ENCODE peak calls at places on chromosomes 13 and 19, in nine cellular contexts. O is CD8-positive, alpha-beta memory T cell; U is dorsolateral prefrontal cortex; R is CD4-positive, CD25-positive, alpha-beta regulatory T cell; M is heart right ventricle; E is naive thymus-derived CD4-positive, alpha-beta T cell; D is hepatocyte; C is cardiac muscle cell; Y is left ventricle myocardium inferior. W is an unnamed sample.

GRCh38 chr19:2700660-2701360 is 1.7 kb downstream of the GNG7 start:
- DNase-seq in O (peak; percentile 37), U (no peak), R (no peak), M (no peak), E (no peak), D (no peak), C (no peak), Y (no peak), W (no peak)

GRCh38 chr19:45621976-45622503 is 17.2 kb downstream of the EML2 start:
- DNase-seq in O (no peak), U (no peak), R (no peak), M (no peak), E (no peak), D (no peak), C (no peak), Y (no peak), W (no peak)

GRCh38 chr13:111005808-111006494 is 91.1 kb upstream of the ANKRD10 start:
- DNase-seq in O (no peak), U (no peak), R (no peak), M (peak; percentile 63), E (no peak), D (no peak), C (peak; percentile 57), Y (peak; percentile 70), W (no peak)

GRCh38 chr19:18514800-18515682 is 6.8 kb downstream of the ELL start:
- DNase-seq in O (peak; percentile 74), U (no peak), R (no peak), M (peak; percentile 48), E (no peak), D (peak; percentile 92), C (peak; percentile 87), Y (peak; percentile 51), W (peak; percentile 65)

GRCh38 chr13:44013666-44014291 is 134.1 kb downstream of the LACC1 start:
- DNase-seq in O (no peak), U (no peak), R (no peak), M (no peak), E (no peak), D (peak; percentile 43), C (peak; percentile 50), Y (no peak), W (no peak)

GRCh38 chr19:11202488-11203193 is 5.3 kb upstream of the KANK2 start:
- DNase-seq in O (no peak), U (no peak), R (no peak), M (no peak), E (no peak), D (no peak), C (no peak), Y (no peak), W (no peak)

GRCh38 chr19:10764340-10764894 is 46.5 kb downstream of the DNM2 start:
- DNase-seq in O (no peak), U (no peak), R (no peak), M (no peak), E (no peak), D (peak; percentile 60), C (no peak), Y (no peak), W (no peak)

GRCh38 chr19:4678881-4679379 is 8.8 kb upstream of the MYDGF start:
- DNase-seq in O (no peak), U (no peak), R (no peak), M (no peak), E (no peak), D (no peak), C (no peak), Y (no peak), W (no peak)

GRCh38 chr19:13154911-13155471 is 4.8 kb downstream of the IER2 start:
- DNase-seq in O (peak; percentile 86), U (no peak), R (peak; percentile 80), M (no peak), E (peak; percentile 62), D (peak; percentile 92), C (peak; percentile 79), Y (peak; percentile 54), W (peak; percentile 76)

GRCh38 chr13:20608438-20609020 is 41.6 kb downstream of the IFT88 start:
- DNase-seq in O (no peak), U (peak; percentile 40), R (no peak), M (no peak), E (no peak), D (no peak), C (peak; percentile 17), Y (no peak), W (no peak)

GRCh38 chr19:4007021-4007835 is at the start of gene PIAS4:
- DNase-seq in O (peak; percentile 97), U (peak; percentile 89), R (peak; percentile 97), M (peak; percentile 97), E (peak; percentile 94), D (peak; percentile 100), C (peak; percentile 96), Y (peak; percentile 96), W (peak; percentile 91)

GRCh38 chr19:16198363-16198636 is 589 bp downstream of the AP1M1 start:
- DNase-seq in O (no peak), U (no peak), R (no peak), M (no peak), E (no peak), D (peak; percentile 50), C (no peak), Y (no peak), W (no peak)

GRCh38 chr19:49809155-49809986 is 3.7 kb downstream of the FUZ start:
- DNase-seq in O (peak; percentile 68), U (peak; percentile 44), R (peak; percentile 59), M (peak; percentile 75), E (no peak), D (peak; percentile 67), C (no peak), Y (peak; percentile 70), W (peak; percentile 32)

GRCh38 chr19:12126707-12127106 is 13.4 kb downstream of the ZNF20 start:
- DNase-seq in O (no peak), U (no peak), R (no peak), M (no peak), E (no peak), D (no peak), C (peak; percentile 20), Y (no peak), W (no peak)

GRCh38 chr19:32101206-32101605 is 244.2 kb upstream of the ZNF507 start:
- DNase-seq in O (no peak), U (no peak), R (no peak), M (no peak), E (no peak), D (no peak), C (no peak), Y (no peak), W (no peak)

GRCh38 chr19:15441317-15441716 is 8.4 kb downstream of the WIZ start:
- DNase-seq in O (no peak), U (no peak), R (no peak), M (no peak), E (no peak), D (no peak), C (no peak), Y (no peak), W (no peak)

GRCh38 chr19:32397736-32398135 is 7.8 kb upstream of the DPY19L3 start:
- DNase-seq in O (no peak), U (no peak), R (no peak), M (no peak), E (no peak), D (peak; percentile 49), C (peak; percentile 78), Y (no peak), W (no peak)

GRCh38 chr13:77930430-77930829 is 11.8 kb upstream of the EDNRB start:
- DNase-seq in O (no peak), U (no peak), R (no peak), M (no peak), E (no peak), D (no peak), C (no peak), Y (no peak), W (no peak)

GRCh38 chr19:18946918-18947317 is 5.9 kb upstream of the HOMER3 start:
- DNase-seq in O (no peak), U (no peak), R (peak; percentile 24), M (no peak), E (no peak), D (no peak), C (no peak), Y (no peak), W (no peak)

DNA sequence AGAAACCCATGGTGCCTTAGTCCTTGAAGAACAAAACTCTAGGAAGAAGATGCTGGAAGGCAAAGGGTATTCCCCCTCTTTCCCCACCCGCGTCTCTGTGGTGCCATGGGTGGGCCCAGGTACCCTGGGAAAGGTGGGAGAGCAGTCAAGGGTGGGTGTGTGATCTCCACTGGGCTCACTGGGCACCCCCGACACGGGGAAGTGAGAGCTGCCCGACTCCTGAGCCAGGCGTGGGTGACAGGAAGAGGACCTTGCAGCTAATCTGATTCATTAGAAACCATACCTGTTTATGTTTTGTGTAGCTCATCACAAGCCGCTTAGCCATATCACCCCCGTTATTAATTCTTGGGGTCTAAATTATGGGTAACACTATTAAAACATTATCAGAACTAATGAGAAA is 77.5 kb downstream of the ZIC5 start:
- DNase-seq in O (no peak), U (no peak), R (no peak), M (no peak), E (no peak), D (no peak), C (no peak), Y (no peak), W (no peak)
- H3K27me3 ChIP-seq in O (peaks cover 26% of the 10 kb centered on the region), U (peaks cover 34% of the 10 kb centered on the region), R (peaks cover 16% of the 10 kb centered on the region), M (peaks cover 57% of the 10 kb centered on the region), E (peaks cover 6% of the 10 kb centered on the region), D (peaks cover 92% of the 10 kb centered on the region), C (peaks cover 56% of the 10 kb centered on the region), Y (peaks cover 62% of the 10 kb centered on the region), W (peaks cover 26% of the 10 kb centered on the region)

DNA sequence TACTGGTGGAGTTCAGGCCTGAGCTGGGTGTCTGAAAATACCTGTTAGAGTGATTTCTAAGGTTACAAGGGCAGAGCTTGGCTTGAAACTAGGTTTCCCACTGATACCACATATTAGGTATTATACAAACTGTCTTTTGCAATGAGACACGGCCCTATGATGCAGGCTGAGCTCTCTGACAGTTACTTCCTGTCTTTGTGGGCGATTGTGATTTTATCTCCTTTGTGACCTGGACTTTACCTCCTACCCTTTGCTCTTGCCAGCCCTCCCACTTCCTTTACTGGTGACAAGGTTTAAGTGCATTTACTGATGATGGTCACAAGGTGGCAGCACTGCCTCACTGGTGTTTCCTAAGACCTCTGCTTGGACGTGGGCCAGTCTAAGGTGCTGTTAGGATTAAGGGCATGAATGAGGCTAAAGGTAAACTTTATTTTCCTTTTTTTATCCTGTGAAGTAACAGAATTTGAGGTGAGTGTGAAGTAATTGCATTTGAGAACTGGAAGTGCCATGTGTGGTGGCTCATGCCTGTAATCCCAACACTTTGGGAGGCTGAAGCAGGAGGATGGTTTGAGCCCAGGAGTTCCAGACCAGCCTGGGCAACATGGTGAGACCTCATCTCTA is 7.7 kb upstream of the CXCL17 start:
- DNase-seq in O (peak; percentile 86), U (peak; percentile 72), R (peak; percentile 97), M (peak; percentile 48), E (peak; percentile 76), D (peak; percentile 93), C (peak; percentile 92), Y (peak; percentile 64), W (peak; percentile 77)
- H3K27ac ChIP-seq in O (peak overlapping the region; percentile 32), U (no peak overlapping the region), R (peak overlapping the region; percentile 86), M (peak overlapping the region; percentile 55), E (peak overlapping the region; percentile 62), D (peak overlapping the region; percentile 88), C (no peak overlapping the region), Y (peak overlapping the region; percentile 60), W (peak overlapping the region; percentile 77)

GRCh38 chr19:47406711-47407416 is 12.5 kb downstream of the MEIS3 start:
- DNase-seq in O (no peak), U (no peak), R (no peak), M (no peak), E (no peak), D (peak; percentile 62), C (peak; percentile 34), Y (no peak), W (no peak)
- H3K27me3 ChIP-seq in O (peaks cover 24% of the 10 kb centered on the region), U (peaks cover 7% of the 10 kb centered on the region), R (peaks cover 2% of the 10 kb centered on the region), M (peaks cover 60% of the 10 kb centered on the region), E (no peaks in the 10 kb centered on the region), D (peaks cover 15% of the 10 kb centered on the region), C (no peaks in the 10 kb centered on the region), Y (peaks cover 95% of the 10 kb centered on the region), W (peaks cover 13% of the 10 kb centered on the region)

GRCh38 chr13:26017932-26018690 is 33.7 kb downstream of the SHISA2 start:
- DNase-seq in O (no peak), U (no peak), R (no peak), M (no peak), E (no peak), D (no peak), C (peak; percentile 41), Y (no peak), W (no peak)
- H3K27ac ChIP-seq in O (no peak overlapping the region), U (peak overlapping the region; percentile 78), R (no peak overlapping the region), M (no peak overlapping the region), E (peak overlapping the region; percentile 61), D (no peak overlapping the region), C (no peak overlapping the region), Y (peak overlapping the region; percentile 23), W (no peak overlapping the region)

W was measured in effector memory CD4-positive, alpha-beta T cell.